ENCODE peak calls at places on chromosomes 1 and 21, in five cellular contexts. H is AG20443; K is GM20000; Z is stimulated activated CD8-positive, alpha-beta memory T cell treated with anti-CD3 and anti-CD28 coated beads, Interleukin-2, amount 100 ng/mL, for 1 hour; E is iPS-NIHi11. Q is an unnamed sample.

GRCh38 chr1:15757575-15758401 is 807 bp upstream of the FBLIM1 start:
- DNase-seq in E (peak; percentile 55), K (peak; percentile 49), H (no peak), Z (no peak), Q (no peak)

GRCh38 chr1:109011335-109011734 is 30.6 kb downstream of the WDR47 start:
- DNase-seq in K (no peak), H (no peak), Z (no peak), E (no peak), Q (no peak)

GRCh38 chr21:14826630-14827029 is 238.2 kb downstream of the NRIP1 start:
- DNase-seq in H (no peak), Z (no peak), E (no peak), K (peak; percentile 21), Q (no peak)

GRCh38 chr1:151713044-151713443 is 3.6 kb downstream of the CELF3 start:
- DNase-seq in H (no peak), K (no peak), Z (no peak), E (no peak), Q (no peak)

GRCh38 chr1:109906160-109906838 is 4.3 kb upstream of the CSF1 start:
- DNase-seq in Z (peak; percentile 15), H (no peak), E (no peak), K (peak; percentile 86), Q (no peak)

GRCh38 chr1:153389978-153390879 is 644 bp downstream of the S100A8 start:
- DNase-seq in K (no peak), E (no peak), H (no peak), Z (no peak), Q (no peak)

GRCh38 chr1:12339861-12340557 is 110.2 kb downstream of the VPS13D start:
- DNase-seq in H (no peak), E (no peak), Z (no peak), K (no peak), Q (peak; percentile 39)

GRCh38 chr1:173038875-173039554 is 11.7 kb downstream of the TNFSF18 start:
- DNase-seq in E (no peak), K (no peak), H (no peak), Z (no peak), Q (no peak)

GRCh38 chr1:26754086-26754874 is 33.5 kb upstream of the PIGV start:
- DNase-seq in E (no peak), Z (no peak), H (no peak), K (no peak), Q (no peak)

GRCh38 chr1:25566186-25566729 is 22.9 kb downstream of the LDLRAP1 start:
- DNase-seq in E (no peak), H (no peak), K (no peak), Z (no peak), Q (no peak)

GRCh38 chr1:201217146-201217545 is 26.5 kb downstream of the IGFN1 start:
- DNase-seq in H (no peak), E (no peak), K (no peak), Z (no peak), Q (no peak)

GRCh38 chr1:3491291-3492246 is 37.1 kb downstream of the ARHGEF16 start:
- DNase-seq in E (peak; percentile 94), Z (peak; percentile 68), K (peak; percentile 93), H (peak; percentile 92), Q (no peak)

Q was measured in NCI-H1436 treated with DMSO at 0.1 percent for 48 hours.